ENCODE peak calls at places on chromosomes 12 and 14, in ten cellular contexts. One of them, this sample, is unnamed. For H3K36me3 and H3K4me1, the result is how much of the 10 kb centered on the place peaks cover.

GRCh38 chr14:24312736-24313507 is 1.6 kb downstream of the LTB4R start:
- DNase-seq in Karpas-422: no peak
- DNase-seq in HepG2: no peak
- DNase-seq in suprapubic skin: no peak
- DNase-seq in fibroblast of lung: no peak
- DNase-seq in testis: peak
- DNase-seq in Peyer's patch: no peak
- DNase-seq in Caco-2: no peak
- DNase-seq in right atrium auricular region: no peak
- DNase-seq in tibial nerve: no peak
- DNase-seq in this sample: peak

GRCh38 chr12:117042171-117042809 is 56.9 kb downstream of the TESC start:
- DNase-seq in Karpas-422: no peak
- DNase-seq in HepG2: peak
- DNase-seq in suprapubic skin: no peak
- DNase-seq in fibroblast of lung: peak
- DNase-seq in testis: peak
- DNase-seq in Peyer's patch: no peak
- DNase-seq in Caco-2: peak
- DNase-seq in right atrium auricular region: no peak
- DNase-seq in tibial nerve: no peak
- DNase-seq in this sample: no peak

GRCh38 chr12:49187184-49187583 is 1.7 kb downstream of the TUBA1A start:
- DNase-seq in Karpas-422: no peak
- DNase-seq in HepG2: no peak
- DNase-seq in suprapubic skin: peak
- DNase-seq in fibroblast of lung: peak
- DNase-seq in testis: peak
- DNase-seq in Peyer's patch: no peak
- DNase-seq in Caco-2: no peak
- DNase-seq in right atrium auricular region: peak
- DNase-seq in tibial nerve: peak
- DNase-seq in this sample: peak

GRCh38 chr14:72825486-72825885 is 68.4 kb downstream of the DPF3 start:
- DNase-seq in Karpas-422: no peak
- DNase-seq in HepG2: no peak
- DNase-seq in suprapubic skin: no peak
- DNase-seq in fibroblast of lung: no peak
- DNase-seq in testis: no peak
- DNase-seq in Peyer's patch: no peak
- DNase-seq in Caco-2: no peak
- DNase-seq in right atrium auricular region: no peak
- DNase-seq in tibial nerve: no peak
- DNase-seq in this sample: no peak

GRCh38 chr14:73723799-73724621 is 9.8 kb upstream of the PNMA1 start:
- DNase-seq in Karpas-422: peak
- DNase-seq in HepG2: no peak
- DNase-seq in suprapubic skin: no peak
- DNase-seq in fibroblast of lung: peak
- DNase-seq in testis: peak
- DNase-seq in Peyer's patch: no peak
- DNase-seq in Caco-2: no peak
- DNase-seq in right atrium auricular region: peak
- DNase-seq in tibial nerve: peak
- DNase-seq in this sample: peak

GRCh38 chr12:19706936-19707335 is 267.6 kb downstream of the AEBP2 start:
- DNase-seq in Karpas-422: no peak
- DNase-seq in HepG2: no peak
- DNase-seq in suprapubic skin: no peak
- DNase-seq in fibroblast of lung: peak
- DNase-seq in testis: no peak
- DNase-seq in Peyer's patch: no peak
- DNase-seq in Caco-2: no peak
- DNase-seq in right atrium auricular region: no peak
- DNase-seq in tibial nerve: no peak
- DNase-seq in this sample: no peak

GRCh38 chr14:104777808-104778249 is 17.7 kb downstream of the AKT1 start:
- DNase-seq in Karpas-422: no peak
- DNase-seq in HepG2: no peak
- DNase-seq in suprapubic skin: no peak
- DNase-seq in fibroblast of lung: no peak
- DNase-seq in testis: no peak
- DNase-seq in Peyer's patch: no peak
- DNase-seq in Caco-2: no peak
- DNase-seq in right atrium auricular region: no peak
- DNase-seq in tibial nerve: no peak
- DNase-seq in this sample: no peak

GRCh38 chr12:13208533-13209278 is 12.2 kb downstream of the EMP1 start:
- DNase-seq in Karpas-422: peak
- DNase-seq in HepG2: no peak
- DNase-seq in suprapubic skin: no peak
- DNase-seq in fibroblast of lung: no peak
- DNase-seq in testis: peak
- DNase-seq in Peyer's patch: no peak
- DNase-seq in Caco-2: no peak
- DNase-seq in right atrium auricular region: no peak
- DNase-seq in tibial nerve: no peak
- DNase-seq in this sample: no peak

GRCh38 chr12:118055144-118055557 is 5.8 kb downstream of the WSB2 start:
- DNase-seq in Karpas-422: peak
- DNase-seq in HepG2: peak
- DNase-seq in suprapubic skin: no peak
- DNase-seq in fibroblast of lung: no peak
- DNase-seq in testis: peak
- DNase-seq in Peyer's patch: no peak
- DNase-seq in Caco-2: peak
- DNase-seq in right atrium auricular region: no peak
- DNase-seq in tibial nerve: peak
- DNase-seq in this sample: peak

DNA sequence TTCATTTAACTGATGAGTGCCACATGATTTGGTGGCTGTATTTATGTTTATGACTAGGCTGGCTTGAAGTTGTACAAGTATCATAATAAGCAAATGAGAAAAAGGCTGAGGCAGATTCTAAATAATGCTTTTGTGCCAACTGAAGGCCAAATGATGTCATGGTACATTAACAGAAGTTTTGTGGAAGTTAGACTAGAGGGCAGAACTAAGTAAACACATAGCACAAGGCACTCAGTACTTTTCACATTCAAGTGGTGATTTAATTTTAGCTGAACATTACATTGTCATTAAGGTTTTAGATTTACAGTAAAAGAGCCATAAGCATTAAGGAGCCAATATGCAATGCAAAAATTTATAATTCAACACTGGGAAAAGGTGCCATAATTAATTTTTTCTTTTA is 21.1 kb downstream of the PPP1CC start:
- DNase-seq in Karpas-422: no peak
- DNase-seq in HepG2: no peak
- DNase-seq in suprapubic skin: no peak
- DNase-seq in fibroblast of lung: no peak
- DNase-seq in testis: no peak
- DNase-seq in Peyer's patch: no peak
- DNase-seq in Caco-2: no peak
- DNase-seq in right atrium auricular region: no peak
- DNase-seq in tibial nerve: no peak
- DNase-seq in this sample: no peak
- H3K36me3 ChIP-seq in Karpas-422: half or more
- H3K36me3 ChIP-seq in HepG2: half or more
- H3K36me3 ChIP-seq in suprapubic skin: half or more
- H3K36me3 ChIP-seq in fibroblast of lung: under half
- H3K36me3 ChIP-seq in testis: under half
- H3K36me3 ChIP-seq in Peyer's patch: under half
- H3K36me3 ChIP-seq in Caco-2: under half
- H3K36me3 ChIP-seq in right atrium auricular region: half or more
- H3K36me3 ChIP-seq in tibial nerve: half or more
- H3K36me3 ChIP-seq in this sample: under half

GRCh38 chr14:99684356-99684952 is 356 bp downstream of the CYP46A1 start:
- DNase-seq in Karpas-422: no peak
- DNase-seq in HepG2: no peak
- DNase-seq in suprapubic skin: peak
- DNase-seq in fibroblast of lung: peak
- DNase-seq in testis: no peak
- DNase-seq in Peyer's patch: no peak
- DNase-seq in Caco-2: no peak
- DNase-seq in right atrium auricular region: no peak
- DNase-seq in tibial nerve: no peak
- DNase-seq in this sample: no peak
- H3K4me1 ChIP-seq in Karpas-422: under half
- H3K4me1 ChIP-seq in HepG2: under half
- H3K4me1 ChIP-seq in suprapubic skin: under half
- H3K4me1 ChIP-seq in fibroblast of lung: under half
- H3K4me1 ChIP-seq in testis: under half
- H3K4me1 ChIP-seq in Peyer's patch: under half
- H3K4me1 ChIP-seq in Caco-2: under half
- H3K4me1 ChIP-seq in right atrium auricular region: under half
- H3K4me1 ChIP-seq in tibial nerve: under half
- H3K4me1 ChIP-seq in this sample: under half

GRCh38 chr12:54004841-54005530 is 3.8 kb upstream of the HOXC8 start:
- DNase-seq in Karpas-422: no peak
- DNase-seq in HepG2: no peak
- DNase-seq in suprapubic skin: no peak
- DNase-seq in fibroblast of lung: no peak
- DNase-seq in testis: no peak
- DNase-seq in Peyer's patch: no peak
- DNase-seq in Caco-2: no peak
- DNase-seq in right atrium auricular region: no peak
- DNase-seq in tibial nerve: no peak
- DNase-seq in this sample: no peak
- H3K4me3 ChIP-seq in Karpas-422: no peak
- H3K4me3 ChIP-seq in HepG2: no peak
- H3K4me3 ChIP-seq in suprapubic skin: peak
- H3K4me3 ChIP-seq in fibroblast of lung: no peak
- H3K4me3 ChIP-seq in testis: peak
- H3K4me3 ChIP-seq in Peyer's patch: no peak
- H3K4me3 ChIP-seq in Caco-2: no peak
- H3K4me3 ChIP-seq in right atrium auricular region: no peak
- H3K4me3 ChIP-seq in tibial nerve: peak
- H3K4me3 ChIP-seq in this sample: no peak

DNA sequence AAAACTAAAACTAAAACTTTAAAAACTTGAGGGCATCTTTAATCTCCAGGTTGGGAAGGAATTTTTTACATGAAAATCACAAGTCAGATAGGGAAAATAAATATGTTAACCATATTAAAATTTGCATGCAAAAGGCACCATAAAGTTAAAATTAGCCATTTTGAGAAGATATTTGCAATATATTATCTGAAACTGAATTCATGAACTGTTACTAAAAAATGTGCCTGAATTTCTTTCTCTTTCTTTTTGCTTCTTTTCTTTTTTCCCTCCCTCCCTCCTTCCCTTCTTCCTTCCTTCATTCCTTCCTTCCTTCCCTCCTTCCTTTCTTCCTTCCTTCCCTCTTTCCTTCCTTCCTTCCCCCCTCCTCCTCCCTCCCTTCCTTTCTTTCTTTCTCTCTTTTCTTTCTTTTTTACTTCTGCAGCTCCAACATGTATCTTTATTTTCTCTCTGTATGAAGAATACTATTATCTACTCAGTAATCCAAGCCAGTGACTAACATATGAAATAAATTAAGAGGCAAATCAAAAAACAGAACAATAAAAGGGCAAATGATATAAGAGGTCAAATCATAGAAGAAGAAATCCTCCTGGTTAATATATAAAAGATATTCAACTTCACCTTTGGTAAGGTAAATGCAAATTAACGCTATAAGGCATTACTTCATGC is 146.0 kb downstream of the BRMS1L start:
- DNase-seq in Karpas-422: no peak
- DNase-seq in HepG2: no peak
- DNase-seq in suprapubic skin: no peak
- DNase-seq in fibroblast of lung: no peak
- DNase-seq in testis: no peak
- DNase-seq in Peyer's patch: no peak
- DNase-seq in Caco-2: no peak
- DNase-seq in right atrium auricular region: no peak
- DNase-seq in tibial nerve: no peak
- DNase-seq in this sample: no peak
- H3K36me3 ChIP-seq in Karpas-422: under half
- H3K36me3 ChIP-seq in HepG2: under half
- H3K36me3 ChIP-seq in suprapubic skin: under half
- H3K36me3 ChIP-seq in fibroblast of lung: under half
- H3K36me3 ChIP-seq in testis: under half
- H3K36me3 ChIP-seq in Peyer's patch: under half
- H3K36me3 ChIP-seq in Caco-2: under half
- H3K36me3 ChIP-seq in right atrium auricular region: under half
- H3K36me3 ChIP-seq in tibial nerve: under half
- H3K36me3 ChIP-seq in this sample: under half

GRCh38 chr12:108560752-108561719 is at the start of gene SART3:
- DNase-seq in Karpas-422: peak
- DNase-seq in HepG2: peak
- DNase-seq in suprapubic skin: peak
- DNase-seq in fibroblast of lung: peak
- DNase-seq in testis: peak
- DNase-seq in Peyer's patch: peak
- DNase-seq in Caco-2: peak
- DNase-seq in right atrium auricular region: peak
- DNase-seq in tibial nerve: peak
- DNase-seq in this sample: peak

GRCh38 chr12:108561852-108562347 is 496 bp upstream of the ISCU start:
- DNase-seq in Karpas-422: peak
- DNase-seq in HepG2: no peak
- DNase-seq in suprapubic skin: no peak
- DNase-seq in fibroblast of lung: peak
- DNase-seq in testis: no peak
- DNase-seq in Peyer's patch: no peak
- DNase-seq in Caco-2: no peak
- DNase-seq in right atrium auricular region: no peak
- DNase-seq in tibial nerve: no peak
- DNase-seq in this sample: no peak

GRCh38 chr12:108560321-108560721 is 652 bp downstream of the SART3 start:
- DNase-seq in Karpas-422: no peak
- DNase-seq in HepG2: peak
- DNase-seq in suprapubic skin: no peak
- DNase-seq in fibroblast of lung: peak
- DNase-seq in testis: no peak
- DNase-seq in Peyer's patch: no peak
- DNase-seq in Caco-2: no peak
- DNase-seq in right atrium auricular region: no peak
- DNase-seq in tibial nerve: no peak
- DNase-seq in this sample: no peak

GRCh38 chr12:108562348-108563134 is at the start of gene ISCU:
- DNase-seq in Karpas-422: peak
- DNase-seq in HepG2: peak
- DNase-seq in suprapubic skin: peak
- DNase-seq in fibroblast of lung: peak
- DNase-seq in testis: peak
- DNase-seq in Peyer's patch: peak
- DNase-seq in Caco-2: peak
- DNase-seq in right atrium auricular region: peak
- DNase-seq in tibial nerve: peak
- DNase-seq in this sample: peak

GRCh38 chr12:108559748-108560147 is 1.2 kb downstream of the SART3 start:
- DNase-seq in Karpas-422: peak
- DNase-seq in HepG2: no peak
- DNase-seq in suprapubic skin: no peak
- DNase-seq in fibroblast of lung: no peak
- DNase-seq in testis: no peak
- DNase-seq in Peyer's patch: no peak
- DNase-seq in Caco-2: no peak
- DNase-seq in right atrium auricular region: no peak
- DNase-seq in tibial nerve: no peak
- DNase-seq in this sample: no peak
- H3K4me1 ChIP-seq in Karpas-422: under half
- H3K4me1 ChIP-seq in HepG2: half or more
- H3K4me1 ChIP-seq in suprapubic skin: half or more
- H3K4me1 ChIP-seq in fibroblast of lung: under half
- H3K4me1 ChIP-seq in testis: under half
- H3K4me1 ChIP-seq in Peyer's patch: under half
- H3K4me1 ChIP-seq in Caco-2: under half
- H3K4me1 ChIP-seq in right atrium auricular region: under half
- H3K4me1 ChIP-seq in tibial nerve: under half
- H3K4me1 ChIP-seq in this sample: under half

This sample was measured in mucosa of descending colon.